ENCODE peak calls at places on chromosomes 3 and 15, in eight cellular contexts. G is NCI-H524; Z is HuH-7; J is left colon; I is skeletal muscle cell; C is heart left ventricle; X is CD4-positive, alpha-beta memory T cell; Y is retinal pigment epithelial cell. S is an unnamed sample.

GRCh38 chr3:119524931-119525662 is 26.8 kb downstream of the TIMMDC1 start:
- DNase-seq in G (peak), Z (no peak), J (no peak), I (peak), C (no peak), X (no peak), Y (peak), S (no peak)

GRCh38 chr3:50347187-50347813 is 1.8 kb upstream of the ZMYND10 start:
- DNase-seq in G (peak), Z (peak), J (peak), I (no peak), C (peak), X (peak), Y (no peak), S (peak)

GRCh38 chr3:177080122-177080521 is 117.2 kb downstream of the TBL1XR1 start:
- DNase-seq in G (no peak), Z (no peak), J (no peak), I (no peak), C (no peak), X (no peak), Y (no peak), S (no peak)

GRCh38 chr15:95295311-95295710 is 1035.2 kb upstream of the NR2F2 start:
- DNase-seq in G (peak), Z (no peak), J (no peak), I (no peak), C (no peak), X (no peak), Y (no peak), S (no peak)

GRCh38 chr3:33439421-33440327 is 531 bp downstream of the UBP1 start:
- DNase-seq in G (peak), Z (peak), J (peak), I (no peak), C (peak), X (peak), Y (no peak), S (peak)

GRCh38 chr15:70493787-70494514 is 269.4 kb downstream of the UACA start:
- DNase-seq in G (peak), Z (peak), J (no peak), I (no peak), C (no peak), X (no peak), Y (no peak), S (peak)

GRCh38 chr15:36356978-36357582 is 222.3 kb upstream of the CDIN1 start:
- DNase-seq in G (no peak), Z (no peak), J (no peak), I (peak), C (no peak), X (no peak), Y (peak), S (peak)

GRCh38 chr3:14200276-14200675 is 21.7 kb downstream of the LSM3 start:
- DNase-seq in G (peak), Z (no peak), J (no peak), I (no peak), C (no peak), X (no peak), Y (no peak), S (peak)

GRCh38 chr3:57130426-57131209 is 34.5 kb downstream of the IL17RD start:
- DNase-seq in G (no peak), Z (no peak), J (no peak), I (no peak), C (peak), X (no peak), Y (no peak), S (no peak)

GRCh38 chr15:26806161-26806560 is 33.3 kb upstream of the GABRB3 start:
- DNase-seq in G (no peak), Z (no peak), J (no peak), I (no peak), C (peak), X (no peak), Y (no peak), S (no peak)

GRCh38 chr3:167876603-167877325 is 141.2 kb downstream of the SERPINI1 start:
- DNase-seq in G (no peak), Z (no peak), J (no peak), I (peak), C (peak), X (no peak), Y (peak), S (peak)

GRCh38 chr15:97893988-97894387 is 66.5 kb upstream of the ARRDC4 start:
- DNase-seq in G (no peak), Z (no peak), J (no peak), I (no peak), C (no peak), X (no peak), Y (no peak), S (no peak)

GRCh38 chr3:182879031-182879611 is 85.8 kb downstream of the ATP11B start:
- DNase-seq in G (no peak), Z (no peak), J (no peak), I (no peak), C (no peak), X (no peak), Y (no peak), S (no peak)

GRCh38 chr3:146577662-146578061 is 27.5 kb downstream of the PLSCR5 start:
- DNase-seq in G (peak), Z (no peak), J (peak), I (peak), C (no peak), X (peak), Y (no peak), S (peak)

GRCh38 chr15:65796610-65797012 is 4.5 kb upstream of the DENND4A start:
- DNase-seq in G (no peak), Z (no peak), J (no peak), I (peak), C (no peak), X (no peak), Y (no peak), S (peak)

GRCh38 chr3:42117175-42118008 is 26.2 kb downstream of the TRAK1 start:
- DNase-seq in G (peak), Z (peak), J (peak), I (no peak), C (peak), X (no peak), Y (no peak), S (peak)

GRCh38 chr3:16945330-16945729 is 60.6 kb downstream of the PLCL2 start:
- DNase-seq in G (no peak), Z (no peak), J (no peak), I (no peak), C (no peak), X (no peak), Y (no peak), S (peak)

GRCh38 chr3:143885803-143886427 is 37.6 kb upstream of the SLC9A9 start:
- DNase-seq in G (peak), Z (peak), J (peak), I (no peak), C (no peak), X (peak), Y (no peak), S (peak)

GRCh38 chr15:92770641-92771040 is 115.1 kb upstream of the FAM174B start:
- DNase-seq in G (no peak), Z (no peak), J (no peak), I (no peak), C (no peak), X (no peak), Y (no peak), S (no peak)

GRCh38 chr15:90099868-90100854 is 2.1 kb downstream of the IDH2 start:
- DNase-seq in G (peak), Z (no peak), J (peak), I (no peak), C (no peak), X (no peak), Y (no peak), S (peak)

GRCh38 chr3:108554913-108555571 is 34.2 kb downstream of the CIP2A start:
- DNase-seq in G (no peak), Z (peak), J (no peak), I (no peak), C (no peak), X (no peak), Y (peak), S (no peak)

GRCh38 chr3:114624676-114625181 is 330.9 kb downstream of the TIGIT start:
- DNase-seq in G (no peak), Z (peak), J (peak), I (peak), C (peak), X (no peak), Y (peak), S (peak)

GRCh38 chr3:71478568-71478967 is 105.0 kb downstream of the FOXP1 start:
- DNase-seq in G (no peak), Z (no peak), J (no peak), I (no peak), C (no peak), X (peak), Y (no peak), S (no peak)

GRCh38 chr15:64400583-64400982 is 12.9 kb downstream of the TRIP4 start:
- DNase-seq in G (no peak), Z (no peak), J (no peak), I (no peak), C (no peak), X (no peak), Y (no peak), S (no peak)

GRCh38 chr3:113287111-113287817 is 75.9 kb downstream of the BOC start:
- DNase-seq in G (no peak), Z (no peak), J (no peak), I (peak), C (no peak), X (no peak), Y (no peak), S (peak)

GRCh38 chr3:133376805-133377204 is 23.1 kb upstream of the BFSP2 start:
- DNase-seq in G (peak), Z (no peak), J (no peak), I (no peak), C (no peak), X (no peak), Y (no peak), S (no peak)

GRCh38 chr3:189210251-189210770 is 38.5 kb downstream of the TPRG1 start:
- DNase-seq in G (no peak), Z (no peak), J (no peak), I (no peak), C (no peak), X (no peak), Y (no peak), S (no peak)

GRCh38 chr15:65054333-65055200 is 9.4 kb downstream of the SLC51B start:
- DNase-seq in G (peak), Z (peak), J (peak), I (no peak), C (peak), X (peak), Y (no peak), S (peak)

GRCh38 chr3:136860541-136860940 is 1.5 kb upstream of the NCK1 start:
- DNase-seq in G (no peak), Z (no peak), J (no peak), I (peak), C (no peak), X (no peak), Y (no peak), S (peak)

GRCh38 chr3:140186421-140186920 is 251.5 kb downstream of the CLSTN2 start:
- DNase-seq in G (peak), Z (no peak), J (no peak), I (peak), C (peak), X (no peak), Y (no peak), S (peak)

GRCh38 chr15:73940061-73940981 is 14.1 kb downstream of the LOXL1 start:
- DNase-seq in G (peak), Z (no peak), J (no peak), I (no peak), C (no peak), X (no peak), Y (no peak), S (peak)

GRCh38 chr3:124686028-124686670 is 44.1 kb upstream of the UMPS start:
- DNase-seq in G (no peak), Z (no peak), J (no peak), I (no peak), C (no peak), X (no peak), Y (no peak), S (no peak)

S was measured in fibroblast of villous mesenchyme.